ENCODE peak calls at places on chromosomes 12 and 14, in six cellular contexts. V, Q, O, L, D and Y are unnamed samples.

GRCh38 chr14:103696466-103697071 is 18.7 kb downstream of the XRCC3 start:
- DNase-seq in V (no peak), Q (no peak), O (peak; percentile 91), L (peak; percentile 77), D (no peak), Y (peak; percentile 26)

GRCh38 chr12:103841690-103842584 is 903 bp upstream of the NT5DC3 start:
- DNase-seq in V (peak; percentile 92), Q (peak; percentile 40), O (peak; percentile 76), L (peak; percentile 66), D (peak; percentile 69), Y (peak; percentile 57)

GRCh38 chr14:72613196-72613974 is 280.5 kb downstream of the DPF3 start:
- DNase-seq in V (peak; percentile 97), Q (no peak), O (no peak), L (peak; percentile 93), D (peak; percentile 35), Y (peak; percentile 77)

GRCh38 chr12:126726481-126727217 is 1540.3 kb upstream of the TMEM132C start:
- DNase-seq in V (no peak), Q (no peak), O (no peak), L (no peak), D (no peak), Y (no peak)

GRCh38 chr14:91927216-91927615 is 20.3 kb downstream of the FBLN5 start:
- DNase-seq in V (no peak), Q (no peak), O (peak; percentile 11), L (no peak), D (no peak), Y (no peak)

GRCh38 chr12:132781938-132782337 is 20.3 kb upstream of the ANKLE2 start:
- DNase-seq in V (no peak), Q (no peak), O (no peak), L (no peak), D (no peak), Y (no peak)

GRCh38 chr14:95683793-95684192 is 2.4 kb upstream of the TCL1B start:
- DNase-seq in V (no peak), Q (peak; percentile 11), O (no peak), L (no peak), D (no peak), Y (peak; percentile 30)

GRCh38 chr14:34088918-34089317 is 138.0 kb upstream of the EGLN3 start:
- DNase-seq in V (no peak), Q (no peak), O (no peak), L (no peak), D (no peak), Y (no peak)

GRCh38 chr12:74988156-74988555 is 221.5 kb downstream of the KCNC2 start:
- DNase-seq in V (no peak), Q (no peak), O (no peak), L (no peak), D (no peak), Y (no peak)

GRCh38 chr12:115941362-115941761 is 336.1 kb downstream of the MED13L start:
- DNase-seq in V (no peak), Q (no peak), O (peak; percentile 64), L (no peak), D (no peak), Y (no peak)

GRCh38 chr12:130429656-130430505 is 92.2 kb downstream of the PIWIL1 start:
- DNase-seq in V (peak; percentile 15), Q (no peak), O (no peak), L (no peak), D (no peak), Y (no peak)

GRCh38 chr14:92953526-92953925 is 30.6 kb downstream of the CHGA start:
- DNase-seq in V (no peak), Q (no peak), O (no peak), L (no peak), D (no peak), Y (no peak)

GRCh38 chr14:75537071-75537470 is 14.8 kb downstream of the BATF start:
- DNase-seq in V (no peak), Q (no peak), O (no peak), L (no peak), D (no peak), Y (no peak)

GRCh38 chr14:90574640-90575131 is 177.9 kb downstream of the CALM1 start:
- DNase-seq in V (no peak), Q (no peak), O (no peak), L (peak; percentile 81), D (no peak), Y (no peak)

GRCh38 chr12:29634057-29634456 is 136.6 kb upstream of the OVCH1 start:
- DNase-seq in V (no peak), Q (no peak), O (peak; percentile 55), L (no peak), D (no peak), Y (no peak)

GRCh38 chr12:124536613-124537012 is 30.8 kb downstream of the NCOR2 start:
- DNase-seq in V (no peak), Q (no peak), O (peak; percentile 65), L (no peak), D (no peak), Y (no peak)

GRCh38 chr12:14937689-14938088 is 648 bp downstream of the ERP27 start:
- DNase-seq in V (no peak), Q (no peak), O (no peak), L (no peak), D (no peak), Y (peak; percentile 66)

GRCh38 chr12:46260153-46260912 is 8.5 kb downstream of the SLC38A1 start:
- DNase-seq in V (no peak), Q (no peak), O (peak; percentile 70), L (no peak), D (no peak), Y (no peak)

GRCh38 chr12:96402061-96402460 is 1.8 kb upstream of the CDK17 start:
- DNase-seq in V (no peak), Q (no peak), O (no peak), L (no peak), D (no peak), Y (no peak)

GRCh38 chr12:64890873-64891468 is 66.5 kb downstream of the TBC1D30 start:
- DNase-seq in V (no peak), Q (peak; percentile 61), O (peak; percentile 70), L (no peak), D (no peak), Y (no peak)

GRCh38 chr12:20264608-20265114 is 103.7 kb upstream of the PDE3A start:
- DNase-seq in V (no peak), Q (no peak), O (peak; percentile 6), L (no peak), D (no peak), Y (no peak)

GRCh38 chr12:45727994-45728624 is 1.4 kb upstream of the ARID2 start:
- DNase-seq in V (peak; percentile 50), Q (no peak), O (peak; percentile 5), L (no peak), D (no peak), Y (no peak)

DNA sequence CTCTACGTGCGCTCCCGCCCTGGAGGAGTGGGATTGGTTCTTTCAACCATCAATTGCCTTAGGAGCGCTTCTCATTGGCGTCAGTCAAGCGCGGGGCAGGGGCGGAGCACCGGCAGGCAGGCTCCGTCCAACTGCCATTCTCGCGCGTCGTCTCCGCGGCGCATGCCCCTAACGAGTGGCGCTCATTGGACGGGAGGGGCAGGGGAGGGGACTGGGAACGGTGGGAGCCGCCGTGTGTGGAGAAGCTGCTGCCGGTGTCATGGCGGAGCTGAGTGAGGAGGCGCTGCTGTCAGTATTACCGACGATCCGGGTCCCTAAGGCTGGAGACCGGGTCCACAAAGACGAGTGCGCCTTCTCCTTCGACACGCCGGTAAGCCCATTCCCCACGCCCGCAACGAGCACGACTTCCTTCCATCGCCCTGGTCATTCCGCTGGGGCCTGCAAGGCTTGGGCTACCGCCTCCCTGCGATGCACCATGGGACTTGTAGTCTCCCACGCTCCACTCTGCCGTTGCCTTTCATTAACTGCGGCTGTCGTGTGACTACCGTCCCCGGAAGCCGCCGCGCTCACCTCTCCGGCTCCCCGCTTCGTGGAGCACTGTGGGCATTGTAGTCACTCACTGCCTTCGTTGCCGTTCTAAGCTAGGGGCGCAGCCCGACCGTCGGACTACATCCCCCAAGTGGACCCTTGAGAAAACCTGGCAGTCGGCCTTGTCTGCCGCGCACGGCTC is at the start of gene USP5:
- DNase-seq in V (peak; percentile 99), Q (peak; percentile 98), O (peak; percentile 100), L (peak; percentile 100), D (peak; percentile 100), Y (peak; percentile 99)
- TF ChIP-seq POLR2A in V (no peak), Q (peak; percentile 70), O (no peak), L (peak; percentile 45), D (peak; percentile 55), Y (no peak)

GRCh38 chr12:131434208-131435125 is 276.4 kb upstream of the SFSWAP start:
- DNase-seq in V (no peak), Q (no peak), O (no peak), L (no peak), D (no peak), Y (no peak)
- TF ChIP-seq POLR2A in V (no peak), Q (no peak), O (no peak), L (no peak), D (no peak), Y (no peak)

GRCh38 chr12:68807576-68808387 is at the start of gene MDM2:
- DNase-seq in V (peak; percentile 98), Q (peak; percentile 90), O (peak; percentile 81), L (peak; percentile 96), D (peak; percentile 93), Y (peak; percentile 98)
- TF ChIP-seq POLR2A in V (peak; percentile 93), Q (peak; percentile 80), O (peak; percentile 82), L (peak; percentile 74), D (peak; percentile 91), Y (peak; percentile 90)

GRCh38 chr12:121205491-121205890 is 4.4 kb upstream of the P2RX4 start:
- DNase-seq in V (no peak), Q (no peak), O (no peak), L (no peak), D (no peak), Y (no peak)

GRCh38 chr12:121214171-121214777 is 4.3 kb downstream of the P2RX4 start:
- DNase-seq in V (no peak), Q (no peak), O (peak; percentile 42), L (no peak), D (no peak), Y (no peak)

GRCh38 chr12:121209221-121209620 is 708 bp upstream of the P2RX4 start:
- DNase-seq in V (no peak), Q (no peak), O (no peak), L (no peak), D (peak; percentile 11), Y (no peak)

GRCh38 chr12:121212875-121213274 is 2.9 kb downstream of the P2RX4 start:
- DNase-seq in V (no peak), Q (no peak), O (no peak), L (no peak), D (no peak), Y (no peak)

DNA sequence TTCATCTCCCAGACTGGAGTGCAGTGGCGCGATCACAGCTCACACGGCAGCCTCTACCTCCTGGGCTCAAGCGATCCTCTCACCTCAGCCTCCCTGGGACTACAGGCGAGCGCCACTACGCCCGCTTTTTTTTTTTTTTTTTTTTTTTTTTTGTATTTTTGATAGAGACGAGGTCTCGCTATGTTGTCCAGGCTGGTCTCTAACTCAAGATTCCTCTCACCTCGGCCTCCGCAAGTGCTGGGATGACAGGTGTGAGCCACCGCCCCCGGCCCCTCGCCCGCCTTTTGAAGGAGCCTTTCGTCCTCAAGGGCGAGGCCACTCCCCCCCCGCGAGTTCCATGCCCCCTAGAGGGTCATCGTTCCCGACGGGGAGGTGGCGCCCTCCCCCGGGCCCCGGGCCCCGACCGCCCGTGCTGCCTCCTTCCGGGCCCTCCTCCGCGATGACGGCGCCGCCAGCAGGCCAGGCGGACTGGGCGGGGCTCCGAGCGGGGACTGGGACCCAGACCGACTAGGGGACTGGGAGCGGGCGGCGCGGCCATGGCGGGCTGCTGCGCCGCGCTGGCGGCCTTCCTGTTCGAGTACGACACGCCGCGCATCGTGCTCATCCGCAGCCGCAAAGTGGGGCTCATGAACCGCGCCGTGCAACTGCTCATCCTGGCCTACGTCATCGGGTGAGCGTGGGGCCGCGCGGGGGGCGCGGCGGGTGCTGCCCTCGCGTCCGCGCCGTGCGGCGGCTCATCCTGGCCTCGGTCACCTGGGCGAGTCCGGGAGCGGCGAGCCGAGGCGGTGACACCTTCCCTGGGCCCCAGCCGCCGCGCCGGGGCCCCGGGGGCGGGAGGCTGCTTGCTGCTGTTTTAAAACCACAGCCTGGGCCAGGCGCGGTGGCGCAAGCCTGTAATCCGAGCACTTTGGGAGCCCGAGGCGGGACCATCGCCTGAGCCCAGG is at the start of gene P2RX4:
- DNase-seq in V (peak; percentile 83), Q (peak; percentile 64), O (peak; percentile 73), L (peak; percentile 89), D (peak; percentile 81), Y (peak; percentile 84)
- TF ChIP-seq POLR2A in V (peak; percentile 98), Q (peak; percentile 93), O (peak; percentile 88), L (peak; percentile 85), D (peak; percentile 78), Y (peak; percentile 94)